ENCODE peak calls at places on chromosome 22, in five cellular contexts. M is activated T-helper 1 cell treated with anti-CD3 and anti-CD28 coated beads, Interleukin-2, amount 50 U/mL, for 16 hours; S is caudate nucleus; Q is globus pallidus; W is amniotic stem cell. O is an unnamed sample.

GRCh38 chr22:43587574-43587973 is 175.8 kb downstream of the MPPED1 start:
- DNase-seq in M (no peak), S (no peak), Q (no peak), W (no peak), O (no peak)

GRCh38 chr22:29581799-29582198 is 886 bp upstream of the NIPSNAP1 start:
- DNase-seq in M (no peak), S (no peak), Q (no peak), W (no peak), O (no peak)

GRCh38 chr22:38176170-38176741 is 5.4 kb downstream of the PLA2G6 start:
- DNase-seq in M (no peak), S (no peak), Q (no peak), W (peak), O (peak)

GRCh38 chr22:20636945-20637344 is 129.5 kb downstream of the MED15 start:
- DNase-seq in M (no peak), S (no peak), Q (no peak), W (no peak), O (no peak)

GRCh38 chr22:26259510-26259909 is 90.2 kb downstream of the SEZ6L start:
- DNase-seq in M (no peak), S (no peak), Q (no peak), W (no peak), O (no peak)

GRCh38 chr22:30309981-30310672 is 16.6 kb downstream of the TBC1D10A start:
- DNase-seq in M (no peak), S (no peak), Q (no peak), W (no peak), O (peak)

GRCh38 chr22:32005453-32005852 is 37.6 kb upstream of the SLC5A1 start:
- DNase-seq in M (no peak), S (no peak), Q (no peak), W (no peak), O (no peak)

GRCh38 chr22:49036513-49036912 is 791.2 kb downstream of the BRD1 start:
- DNase-seq in M (no peak), S (no peak), Q (peak), W (no peak), O (no peak)

GRCh38 chr22:36221799-36222751 is 17.3 kb downstream of the APOL2 start:
- DNase-seq in M (no peak), S (no peak), Q (no peak), W (no peak), O (no peak)

GRCh38 chr22:30485362-30485988 is 13.7 kb upstream of the SEC14L3 start:
- DNase-seq in M (peak), S (peak), Q (peak), W (no peak), O (peak)

GRCh38 chr22:45425101-45425500 is 11.6 kb downstream of the RIBC2 start:
- DNase-seq in M (no peak), S (no peak), Q (no peak), W (no peak), O (no peak)

GRCh38 chr22:26995222-26995621 is 337.8 kb downstream of the MIAT start:
- DNase-seq in M (no peak), S (no peak), Q (no peak), W (no peak), O (no peak)

GRCh38 chr22:43109921-43110443 is 568 bp upstream of the BIK start:
- DNase-seq in M (no peak), S (no peak), Q (no peak), W (no peak), O (no peak)

GRCh38 chr22:38843716-38844660 is at the start of gene NPTXR:
- DNase-seq in M (no peak), S (peak), Q (peak), W (peak), O (no peak)

GRCh38 chr22:23551385-23551784 is 28.7 kb downstream of the IGLL1 start:
- DNase-seq in M (no peak), S (no peak), Q (no peak), W (no peak), O (no peak)

GRCh38 chr22:45586651-45587405 is 84.1 kb downstream of the FBLN1 start:
- DNase-seq in M (no peak), S (no peak), Q (no peak), W (no peak), O (no peak)

GRCh38 chr22:19664951-19665783 is 49.1 kb upstream of the SEPTIN5 start:
- DNase-seq in M (no peak), S (no peak), Q (no peak), W (no peak), O (no peak)

GRCh38 chr22:24996420-24996952 is 44.0 kb downstream of the KIAA1671 start:
- DNase-seq in M (no peak), S (no peak), Q (no peak), W (no peak), O (peak)

GRCh38 chr22:19109198-19110063 is 12.8 kb downstream of the DGCR2 start:
- DNase-seq in M (no peak), S (no peak), Q (no peak), W (peak), O (no peak)

GRCh38 chr22:46546466-46547178 is 9.2 kb upstream of the CELSR1 start:
- DNase-seq in M (no peak), S (no peak), Q (no peak), W (no peak), O (no peak)

GRCh38 chr22:20567993-20568417 is 60.6 kb downstream of the MED15 start:
- DNase-seq in M (no peak), S (no peak), Q (no peak), W (no peak), O (no peak)

GRCh38 chr22:44261861-44262595 is 50.7 kb downstream of the SHISAL1 start:
- DNase-seq in M (no peak), S (no peak), Q (no peak), W (no peak), O (no peak)

GRCh38 chr22:19568337-19569311 is 44.4 kb upstream of the CLDN5 start:
- DNase-seq in M (no peak), S (no peak), Q (no peak), W (no peak), O (no peak)

GRCh38 chr22:21044931-21045584 is 688 bp upstream of the LRRC74B start:
- DNase-seq in M (no peak), S (no peak), Q (no peak), W (peak), O (no peak)

GRCh38 chr22:44524806-44525205 is 26.8 kb upstream of the RTL6 start:
- DNase-seq in M (no peak), S (no peak), Q (no peak), W (no peak), O (no peak)

GRCh38 chr22:50526849-50527801 is 1.7 kb upstream of the SCO2 start:
- DNase-seq in M (no peak), S (no peak), Q (no peak), W (no peak), O (peak)

GRCh38 chr22:48960981-48961655 is 866.6 kb downstream of the BRD1 start:
- DNase-seq in M (no peak), S (no peak), Q (no peak), W (no peak), O (peak)

GRCh38 chr22:22855617-22856308 is 31.9 kb upstream of the IGLL5 start:
- DNase-seq in M (no peak), S (no peak), Q (no peak), W (no peak), O (no peak)

GRCh38 chr22:36184433-36185035 is 17.1 kb downstream of the APOL4 start:
- DNase-seq in M (no peak), S (peak), Q (peak), W (no peak), O (no peak)

GRCh38 chr22:25650834-25651233 is 86.4 kb downstream of the GRK3 start:
- DNase-seq in M (no peak), S (no peak), Q (no peak), W (no peak), O (no peak)

GRCh38 chr22:49078076-49078710 is 749.5 kb downstream of the BRD1 start:
- DNase-seq in M (no peak), S (no peak), Q (no peak), W (no peak), O (no peak)

GRCh38 chr22:36435516-36436415 is 45.7 kb downstream of the TXN2 start:
- DNase-seq in M (peak), S (no peak), Q (no peak), W (no peak), O (peak)

O was measured in breast epithelium.